ENCODE peak calls at places on chromosome 14, in four cellular contexts. H, A, P and D are unnamed samples.

GRCh38 chr14:42334931-42335330 is 728.3 kb downstream of the LRFN5 start:
- DNase-seq in H (no peak), A (no peak), P (no peak), D (no peak)

GRCh38 chr14:32087173-32087861 is 10.2 kb downstream of the ARHGAP5 start:
- DNase-seq in P (peak; percentile 79), A (peak; percentile 74), H (no peak), D (no peak)

GRCh38 chr14:77965919-77966435 is 166.1 kb downstream of the ADCK1 start:
- DNase-seq in H (peak; percentile 24), P (peak; percentile 93), A (peak; percentile 32), D (peak; percentile 27)

GRCh38 chr14:24889843-24890242 is 160.1 kb downstream of the STXBP6 start:
- DNase-seq in H (no peak), P (no peak), A (peak; percentile 42), D (no peak)

GRCh38 chr14:73785834-73786631 is 65.6 kb upstream of the PTGR2 start:
- DNase-seq in H (no peak), A (peak; percentile 93), P (peak; percentile 92), D (no peak)

GRCh38 chr14:75880512-75880911 is 101.3 kb downstream of the TGFB3 start:
- DNase-seq in H (no peak), A (no peak), P (no peak), D (no peak)

GRCh38 chr14:102592969-102593840 is 756 bp downstream of the RCOR1 start:
- DNase-seq in H (no peak), A (peak; percentile 51), P (no peak), D (peak; percentile 34)

GRCh38 chr14:91752956-91753355 is 21.1 kb upstream of the CATSPERB start:
- DNase-seq in P (peak; percentile 75), A (no peak), H (no peak), D (no peak)

GRCh38 chr14:77950371-77950770 is 150.5 kb downstream of the ADCK1 start:
- DNase-seq in A (no peak), H (no peak), P (peak; percentile 38), D (no peak)

GRCh38 chr14:100723135-100723883 is 3.4 kb upstream of the DLK1 start:
- DNase-seq in H (no peak), A (no peak), P (no peak), D (no peak)

GRCh38 chr14:44782775-44783238 is 178.9 kb downstream of the KLHL28 start:
- DNase-seq in A (no peak), P (peak; percentile 28), H (no peak), D (no peak)

GRCh38 chr14:91269076-91269991 is 24.8 kb upstream of the GPR68 start:
- DNase-seq in P (no peak), A (no peak), H (no peak), D (no peak)

GRCh38 chr14:52067873-52068740 is 752 bp downstream of the NID2 start:
- DNase-seq in H (no peak), A (peak; percentile 66), P (no peak), D (peak; percentile 33)

GRCh38 chr14:68794130-68794855 is 1.4 kb upstream of the ZFP36L1 start:
- DNase-seq in H (no peak), A (peak; percentile 96), P (peak; percentile 85), D (no peak)

GRCh38 chr14:65835501-65835900 is 423.0 kb downstream of the FUT8 start:
- DNase-seq in H (no peak), P (no peak), A (no peak), D (no peak)

GRCh38 chr14:49853572-49854375 is 1.2 kb upstream of the NEMF start:
- DNase-seq in A (peak; percentile 79), H (peak; percentile 43), P (peak; percentile 79), D (peak; percentile 43)

GRCh38 chr14:52599974-52600373 is 47.3 kb downstream of the GPR137C start:
- DNase-seq in A (no peak), H (no peak), P (no peak), D (no peak)

GRCh38 chr14:31966896-31967668 is 110.0 kb upstream of the ARHGAP5 start:
- DNase-seq in H (no peak), P (no peak), A (no peak), D (no peak)

GRCh38 chr14:98907271-98907670 is 364.7 kb downstream of the BCL11B start:
- DNase-seq in A (no peak), P (no peak), H (no peak), D (no peak)

GRCh38 chr14:98840076-98840475 is 431.9 kb downstream of the BCL11B start:
- DNase-seq in P (no peak), H (no peak), A (no peak), D (no peak)

GRCh38 chr14:28867571-28867970 is 101.0 kb downstream of the FOXG1 start:
- DNase-seq in H (no peak), A (no peak), P (no peak), D (no peak)

GRCh38 chr14:54487771-54488170 is 1.0 kb downstream of the GMFB start:
- DNase-seq in P (peak; percentile 75), H (no peak), A (peak; percentile 66), D (no peak)

GRCh38 chr14:50399251-50400032 is 2.8 kb upstream of the CDKL1 start:
- DNase-seq in A (peak; percentile 52), H (no peak), P (peak; percentile 97), D (no peak)

GRCh38 chr14:58639842-58640484 is 2.2 kb downstream of the DACT1 start:
- DNase-seq in A (peak; percentile 85), P (peak; percentile 76), H (no peak), D (peak; percentile 79)

GRCh38 chr14:23406725-23407355 is 1.2 kb downstream of the MYH6 start:
- DNase-seq in H (no peak), P (no peak), A (no peak), D (no peak)

GRCh38 chr14:24376448-24377070 is 8.6 kb downstream of the NFATC4 start:
- DNase-seq in H (no peak), A (no peak), P (no peak), D (no peak)

GRCh38 chr14:63727231-63727735 is 582 bp downstream of the SGPP1 start:
- DNase-seq in A (peak; percentile 56), P (no peak), H (no peak), D (peak; percentile 18)

GRCh38 chr14:103727313-103728000 is 11.8 kb downstream of the ZFYVE21 start:
- DNase-seq in H (no peak), A (no peak), P (no peak), D (no peak)

GRCh38 chr14:21275261-21275858 is 4.5 kb upstream of the RPGRIP1 start:
- DNase-seq in P (no peak), H (no peak), A (no peak), D (no peak)